ENCODE peak calls at places on chromosome 22, in four cellular contexts. One of them, this sample, is unnamed.
A peak's percentile ranks its signal among the peaks of the same experiment; 100 is the strongest.

GRCh38 chr22:23833017-23833795 is 5.6 kb downstream of the DERL3 start:
- DNase-seq in CD4-positive, alpha-beta T cell: peak; percentile 31
- DNase-seq in heart left ventricle: no peak
- DNase-seq in CD8-positive, alpha-beta T cell: no peak
- DNase-seq in this sample: no peak

GRCh38 chr22:50481440-50482106 is at the start of gene ADM2:
- DNase-seq in CD4-positive, alpha-beta T cell: peak; percentile 76
- DNase-seq in heart left ventricle: no peak
- DNase-seq in CD8-positive, alpha-beta T cell: peak; percentile 78
- DNase-seq in this sample: peak; percentile 69

GRCh38 chr22:39283312-39284141 is 35.9 kb downstream of the RPL3 start:
- DNase-seq in CD8-positive, alpha-beta T cell: no peak
- DNase-seq in CD4-positive, alpha-beta T cell: no peak
- DNase-seq in heart left ventricle: peak; percentile 76
- DNase-seq in this sample: no peak

GRCh38 chr22:36293606-36294292 is 40.8 kb downstream of the APOL1 start:
- DNase-seq in CD8-positive, alpha-beta T cell: no peak
- DNase-seq in heart left ventricle: no peak
- DNase-seq in CD4-positive, alpha-beta T cell: no peak
- DNase-seq in this sample: no peak

GRCh38 chr22:37848587-37849088 is 581 bp upstream of the EIF3L start:
- DNase-seq in heart left ventricle: no peak
- DNase-seq in CD4-positive, alpha-beta T cell: no peak
- DNase-seq in CD8-positive, alpha-beta T cell: no peak
- DNase-seq in this sample: no peak

GRCh38 chr22:22928666-22929380 is 41.2 kb downstream of the IGLL5 start:
- DNase-seq in CD8-positive, alpha-beta T cell: no peak
- DNase-seq in CD4-positive, alpha-beta T cell: no peak
- DNase-seq in heart left ventricle: peak; percentile 61
- DNase-seq in this sample: peak; percentile 89

GRCh38 chr22:29773233-29773632 is 6.1 kb downstream of the UQCR10 start:
- DNase-seq in CD4-positive, alpha-beta T cell: no peak
- DNase-seq in CD8-positive, alpha-beta T cell: no peak
- DNase-seq in heart left ventricle: no peak
- DNase-seq in this sample: no peak

GRCh38 chr22:37983860-37984791 is at the start of gene SOX10:
- DNase-seq in CD8-positive, alpha-beta T cell: no peak
- DNase-seq in heart left ventricle: no peak
- DNase-seq in CD4-positive, alpha-beta T cell: no peak
- DNase-seq in this sample: no peak

GRCh38 chr22:35476341-35476740 is 64.3 kb upstream of the RASD2 start:
- DNase-seq in heart left ventricle: no peak
- DNase-seq in CD8-positive, alpha-beta T cell: no peak
- DNase-seq in CD4-positive, alpha-beta T cell: no peak
- DNase-seq in this sample: no peak

GRCh38 chr22:43239102-43239875 is 52.4 kb upstream of the TTLL12 start:
- DNase-seq in heart left ventricle: peak; percentile 30
- DNase-seq in CD8-positive, alpha-beta T cell: no peak
- DNase-seq in CD4-positive, alpha-beta T cell: no peak
- DNase-seq in this sample: no peak

GRCh38 chr22:27597703-27598444 is 203.7 kb downstream of the MN1 start:
- DNase-seq in CD4-positive, alpha-beta T cell: no peak
- DNase-seq in CD8-positive, alpha-beta T cell: no peak
- DNase-seq in heart left ventricle: no peak
- DNase-seq in this sample: no peak

GRCh38 chr22:35452810-35453743 is 53.1 kb downstream of the MCM5 start:
- DNase-seq in CD8-positive, alpha-beta T cell: no peak
- DNase-seq in CD4-positive, alpha-beta T cell: no peak
- DNase-seq in heart left ventricle: no peak
- DNase-seq in this sample: no peak

GRCh38 chr22:50691521-50691920 is 18.9 kb downstream of the SHANK3 start:
- DNase-seq in heart left ventricle: no peak
- DNase-seq in CD4-positive, alpha-beta T cell: peak; percentile 33
- DNase-seq in CD8-positive, alpha-beta T cell: no peak
- DNase-seq in this sample: no peak

GRCh38 chr22:47294222-47294532 is 531.7 kb downstream of the TBC1D22A start:
- DNase-seq in heart left ventricle: no peak
- DNase-seq in CD4-positive, alpha-beta T cell: no peak
- DNase-seq in CD8-positive, alpha-beta T cell: peak; percentile 9
- DNase-seq in this sample: no peak

DNA sequence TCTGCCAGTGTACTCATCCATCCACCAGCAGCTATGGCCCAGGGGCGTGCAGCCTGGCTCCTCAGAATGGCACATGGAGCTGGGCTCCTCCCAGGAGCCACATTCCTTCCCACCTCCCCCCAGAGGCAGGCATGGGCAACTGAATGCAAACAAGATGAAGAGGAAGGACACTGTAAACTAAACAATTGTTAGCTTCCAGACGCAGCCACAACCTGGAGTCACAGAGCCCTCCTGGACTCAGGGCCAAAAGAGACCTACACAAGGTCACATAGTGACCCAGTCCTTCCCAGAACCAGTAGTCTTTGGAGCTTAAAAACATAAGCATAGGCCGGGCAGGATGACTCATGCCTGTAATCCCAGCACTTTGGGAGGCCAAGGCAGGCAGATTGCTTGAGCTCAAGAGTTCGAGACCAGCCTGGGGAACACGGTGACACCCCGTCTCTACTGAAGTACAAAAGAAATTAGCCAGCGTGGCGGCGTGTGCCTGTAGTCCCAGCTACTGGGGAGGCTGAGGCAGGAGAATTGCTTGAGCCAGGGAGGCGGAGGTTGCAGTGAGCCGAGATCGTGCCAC is 30.7 kb upstream of the CLDN5 start:
- DNase-seq in CD8-positive, alpha-beta T cell: no peak
- DNase-seq in heart left ventricle: no peak
- DNase-seq in CD4-positive, alpha-beta T cell: no peak
- DNase-seq in this sample: no peak
- TF ChIP-seq CTCF in CD8-positive, alpha-beta T cell: no peak
- TF ChIP-seq CTCF in heart left ventricle: no peak
- TF ChIP-seq CTCF in CD4-positive, alpha-beta T cell: no peak
- TF ChIP-seq CTCF in this sample: no peak

DNA sequence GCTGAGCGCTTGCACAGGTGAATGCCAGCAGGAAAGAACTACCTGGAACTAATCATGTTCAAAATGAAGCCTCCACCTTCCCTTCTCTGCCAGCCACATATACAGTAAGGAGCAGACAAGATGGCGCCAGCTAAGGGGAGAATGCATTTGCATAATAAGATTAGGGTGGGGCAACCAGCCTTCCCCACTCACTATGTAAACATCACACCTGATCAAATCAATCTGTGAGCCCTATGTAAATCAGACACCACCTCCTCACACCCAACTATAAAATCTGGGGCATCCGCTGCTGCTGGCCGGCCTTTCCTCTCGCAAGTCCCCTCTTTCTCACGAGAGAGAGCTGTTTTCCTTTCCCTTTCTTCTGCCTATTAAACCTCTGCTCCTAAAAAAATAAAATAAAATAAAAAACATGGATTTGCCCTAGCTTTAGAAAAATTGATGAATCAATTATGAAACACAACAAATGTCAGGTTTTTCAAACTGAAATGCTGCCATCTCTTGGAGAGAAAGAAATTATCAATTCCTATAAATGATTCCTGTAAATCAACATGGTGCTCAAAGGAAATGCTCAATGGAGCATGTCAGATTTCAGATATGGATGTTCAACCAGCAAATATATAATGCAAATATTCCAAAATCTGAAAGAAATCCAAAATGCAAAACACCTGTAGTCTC is 108.9 kb downstream of the SGSM3 start:
- DNase-seq in heart left ventricle: no peak
- DNase-seq in CD8-positive, alpha-beta T cell: no peak
- DNase-seq in CD4-positive, alpha-beta T cell: no peak
- DNase-seq in this sample: no peak
- TF ChIP-seq CTCF in heart left ventricle: no peak
- TF ChIP-seq CTCF in CD8-positive, alpha-beta T cell: no peak
- TF ChIP-seq CTCF in CD4-positive, alpha-beta T cell: peak; percentile 43
- TF ChIP-seq CTCF in this sample: no peak

GRCh38 chr22:26512149-26512793 is at the start of gene TFIP11:
- DNase-seq in heart left ventricle: peak; percentile 94
- DNase-seq in CD4-positive, alpha-beta T cell: peak; percentile 94
- DNase-seq in CD8-positive, alpha-beta T cell: peak; percentile 94
- DNase-seq in this sample: peak; percentile 97
- TF ChIP-seq CTCF in heart left ventricle: no peak
- TF ChIP-seq CTCF in CD4-positive, alpha-beta T cell: no peak
- TF ChIP-seq CTCF in CD8-positive, alpha-beta T cell: no peak
- TF ChIP-seq CTCF in this sample: peak; percentile 10

GRCh38 chr22:42072606-42073330 is 1.3 kb upstream of the PHETA2 start:
- DNase-seq in heart left ventricle: no peak
- DNase-seq in CD8-positive, alpha-beta T cell: no peak
- DNase-seq in CD4-positive, alpha-beta T cell: no peak
- DNase-seq in this sample: no peak
- TF ChIP-seq CTCF in heart left ventricle: no peak
- TF ChIP-seq CTCF in CD8-positive, alpha-beta T cell: no peak
- TF ChIP-seq CTCF in CD4-positive, alpha-beta T cell: no peak
- TF ChIP-seq CTCF in this sample: no peak

GRCh38 chr22:19974935-19975706 is 33.5 kb upstream of the TXNRD2 start:
- DNase-seq in CD4-positive, alpha-beta T cell: no peak
- DNase-seq in heart left ventricle: no peak
- DNase-seq in CD8-positive, alpha-beta T cell: no peak
- DNase-seq in this sample: no peak

GRCh38 chr22:19972652-19973550 is 31.3 kb upstream of the TXNRD2 start:
- DNase-seq in CD4-positive, alpha-beta T cell: no peak
- DNase-seq in CD8-positive, alpha-beta T cell: no peak
- DNase-seq in heart left ventricle: no peak
- DNase-seq in this sample: no peak

GRCh38 chr22:19975707-19976035 is 34.1 kb upstream of the TXNRD2 start:
- DNase-seq in CD4-positive, alpha-beta T cell: no peak
- DNase-seq in CD8-positive, alpha-beta T cell: no peak
- DNase-seq in heart left ventricle: no peak
- DNase-seq in this sample: no peak

GRCh38 chr22:19973551-19974183 is 32.0 kb upstream of the TXNRD2 start:
- DNase-seq in CD4-positive, alpha-beta T cell: no peak
- DNase-seq in CD8-positive, alpha-beta T cell: no peak
- DNase-seq in heart left ventricle: no peak
- DNase-seq in this sample: no peak

GRCh38 chr22:19974233-19974861 is 32.7 kb upstream of the TXNRD2 start:
- DNase-seq in CD8-positive, alpha-beta T cell: no peak
- DNase-seq in heart left ventricle: no peak
- DNase-seq in CD4-positive, alpha-beta T cell: no peak
- DNase-seq in this sample: peak; percentile 71
- TF ChIP-seq CTCF in CD8-positive, alpha-beta T cell: no peak
- TF ChIP-seq CTCF in heart left ventricle: no peak
- TF ChIP-seq CTCF in CD4-positive, alpha-beta T cell: no peak
- TF ChIP-seq CTCF in this sample: no peak

GRCh38 chr22:45190473-45190872 is 26.7 kb downstream of the NUP50 start:
- DNase-seq in CD8-positive, alpha-beta T cell: no peak
- DNase-seq in heart left ventricle: no peak
- DNase-seq in CD4-positive, alpha-beta T cell: no peak
- DNase-seq in this sample: no peak

GRCh38 chr22:45195616-45196015 is 31.9 kb downstream of the NUP50 start:
- DNase-seq in CD4-positive, alpha-beta T cell: no peak
- DNase-seq in CD8-positive, alpha-beta T cell: no peak
- DNase-seq in heart left ventricle: no peak
- DNase-seq in this sample: no peak

GRCh38 chr22:45196308-45196707 is 32.6 kb downstream of the NUP50 start:
- DNase-seq in CD4-positive, alpha-beta T cell: no peak
- DNase-seq in heart left ventricle: no peak
- DNase-seq in CD8-positive, alpha-beta T cell: no peak
- DNase-seq in this sample: no peak

GRCh38 chr22:45194686-45195085 is 31.0 kb downstream of the NUP50 start:
- DNase-seq in heart left ventricle: no peak
- DNase-seq in CD4-positive, alpha-beta T cell: no peak
- DNase-seq in CD8-positive, alpha-beta T cell: no peak
- DNase-seq in this sample: no peak

GRCh38 chr22:45192701-45193187 is 29.0 kb downstream of the NUP50 start:
- DNase-seq in CD8-positive, alpha-beta T cell: no peak
- DNase-seq in CD4-positive, alpha-beta T cell: no peak
- DNase-seq in heart left ventricle: no peak
- DNase-seq in this sample: peak; percentile 19
- TF ChIP-seq CTCF in CD8-positive, alpha-beta T cell: no peak
- TF ChIP-seq CTCF in CD4-positive, alpha-beta T cell: no peak
- TF ChIP-seq CTCF in heart left ventricle: no peak
- TF ChIP-seq CTCF in this sample: no peak

GRCh38 chr22:31313366-31314147 is 21.3 kb upstream of the PIK3IP1 start:
- DNase-seq in CD4-positive, alpha-beta T cell: peak; percentile 74
- DNase-seq in heart left ventricle: peak; percentile 80
- DNase-seq in CD8-positive, alpha-beta T cell: peak; percentile 82
- DNase-seq in this sample: peak; percentile 65
- TF ChIP-seq CTCF in CD4-positive, alpha-beta T cell: peak; percentile 90
- TF ChIP-seq CTCF in heart left ventricle: peak; percentile 89
- TF ChIP-seq CTCF in CD8-positive, alpha-beta T cell: peak; percentile 82
- TF ChIP-seq CTCF in this sample: peak; percentile 89

DNA sequence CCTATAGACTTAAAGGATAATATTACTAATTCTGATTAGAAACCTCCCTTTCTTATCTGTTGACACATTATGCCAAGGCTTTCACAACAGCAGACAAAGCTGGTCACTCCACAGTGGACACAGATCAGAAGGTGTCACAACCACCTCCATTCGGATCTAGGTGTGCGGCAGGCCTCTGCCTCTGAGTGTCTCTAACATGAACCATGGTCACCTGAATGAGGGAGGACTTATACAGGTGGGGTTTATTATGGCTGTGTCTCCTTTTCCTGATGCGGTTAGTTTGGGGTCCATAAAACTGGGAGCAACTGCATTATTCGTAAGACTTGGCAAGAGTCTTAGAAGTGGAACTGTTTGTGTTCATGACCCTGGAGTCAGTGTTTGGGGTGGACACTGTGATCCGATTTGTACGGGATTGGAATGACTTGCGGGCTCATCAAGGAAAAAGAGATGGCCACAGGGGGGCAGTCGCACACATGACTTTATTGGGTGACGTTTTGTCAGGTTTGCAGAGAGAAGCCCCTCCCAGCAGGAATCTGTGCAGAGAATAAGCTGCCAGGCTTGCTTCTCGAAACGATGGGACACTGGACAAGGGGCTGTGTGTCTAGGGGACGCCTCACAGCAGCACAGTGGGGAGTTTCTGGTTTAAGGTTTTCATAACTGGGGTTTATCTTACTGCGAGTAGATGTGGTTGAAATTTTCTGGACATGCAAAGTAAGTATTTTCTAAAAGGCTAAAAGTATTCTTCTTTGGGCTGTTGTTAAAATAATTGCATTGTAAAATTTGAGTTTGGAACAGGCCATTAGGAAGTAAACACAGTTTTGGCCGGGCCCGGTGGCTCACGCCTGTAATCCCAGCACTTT is 90.6 kb downstream of the GAB4 start:
- DNase-seq in CD8-positive, alpha-beta T cell: peak; percentile 65
- DNase-seq in heart left ventricle: peak; percentile 18
- DNase-seq in CD4-positive, alpha-beta T cell: peak; percentile 61
- DNase-seq in this sample: peak; percentile 65
- TF ChIP-seq CTCF in CD8-positive, alpha-beta T cell: peak; percentile 46
- TF ChIP-seq CTCF in heart left ventricle: peak; percentile 60
- TF ChIP-seq CTCF in CD4-positive, alpha-beta T cell: peak; percentile 45
- TF ChIP-seq CTCF in this sample: peak; percentile 54

GRCh38 chr22:44957267-44957905 is 52.4 kb downstream of the PHF21B start:
- DNase-seq in CD8-positive, alpha-beta T cell: no peak
- DNase-seq in CD4-positive, alpha-beta T cell: no peak
- DNase-seq in heart left ventricle: no peak
- DNase-seq in this sample: no peak
- TF ChIP-seq CTCF in CD8-positive, alpha-beta T cell: no peak
- TF ChIP-seq CTCF in CD4-positive, alpha-beta T cell: no peak
- TF ChIP-seq CTCF in heart left ventricle: no peak
- TF ChIP-seq CTCF in this sample: no peak